ENCODE peak calls at places on chromosome 3, in seven cellular contexts. I is SK-MEL-5; G is tibial artery; C is activated T-helper 1 cell treated with anti-CD3 and anti-CD28 coated beads, Interleukin-12 subunit alpha, Interleukin-12 subunit beta, Interleukin-2, Interleukin-4 antibody, amounts not matched to agents 30 ng/mL and 10 ng/mL and 1 ng/mL, durations not matched to agents 14 hours and 24 hours and 36 hours; V is Daoy; E is stimulated activated naive CD4-positive, alpha-beta T cell; R is AG20443. F is an unnamed sample.

GRCh38 chr3:72739521-72740466 is 108.5 kb downstream of the SHQ1 start:
- DNase-seq in I (no peak), G (no peak), C (no peak), V (no peak), E (no peak), R (peak), F (no peak)

GRCh38 chr3:57755368-57756021 is 614 bp upstream of the SLMAP start:
- DNase-seq in I (no peak), G (no peak), C (no peak), V (peak), E (peak), R (peak), F (no peak)

GRCh38 chr3:72659609-72660008 is 188.6 kb downstream of the SHQ1 start:
- DNase-seq in I (no peak), G (no peak), C (no peak), V (peak), E (no peak), R (no peak), F (no peak)

GRCh38 chr3:99753268-99753975 is 64.2 kb upstream of the CMSS1 start:
- DNase-seq in I (peak), G (no peak), C (no peak), V (peak), E (no peak), R (peak), F (no peak)

GRCh38 chr3:150544040-150544439 is 2.3 kb downstream of the SERP1 start:
- DNase-seq in I (no peak), G (no peak), C (no peak), V (peak), E (no peak), R (peak), F (no peak)

GRCh38 chr3:137768361-137769320 is 4.5 kb downstream of the SOX14 start:
- DNase-seq in I (no peak), G (no peak), C (no peak), V (no peak), E (no peak), R (no peak), F (no peak)

GRCh38 chr3:13509816-13510192 is 29.7 kb downstream of the HDAC11 start:
- DNase-seq in I (no peak), G (peak), C (no peak), V (no peak), E (no peak), R (no peak), F (no peak)

GRCh38 chr3:197124713-197125112 is 95.1 kb upstream of the MELTF start:
- DNase-seq in I (no peak), G (no peak), C (no peak), V (no peak), E (no peak), R (no peak), F (no peak)

GRCh38 chr3:15645740-15646490 is 44.4 kb downstream of the BTD start:
- DNase-seq in I (no peak), G (no peak), C (no peak), V (peak), E (no peak), R (peak), F (no peak)

GRCh38 chr3:32297366-32297765 is 58.9 kb downstream of the CMTM8 start:
- DNase-seq in I (no peak), G (no peak), C (peak), V (no peak), E (peak), R (no peak), F (no peak)

GRCh38 chr3:46186856-46187700 is 21.0 kb downstream of the CCR1 start:
- DNase-seq in I (no peak), G (no peak), C (no peak), V (no peak), E (no peak), R (no peak), F (no peak)

GRCh38 chr3:15823092-15823491 is 25.3 kb upstream of the ANKRD28 start:
- DNase-seq in I (no peak), G (no peak), C (no peak), V (no peak), E (no peak), R (no peak), F (no peak)

GRCh38 chr3:131723343-131723742 is 220.6 kb upstream of the MRPL3 start:
- DNase-seq in I (no peak), G (no peak), C (no peak), V (no peak), E (no peak), R (no peak), F (no peak)

GRCh38 chr3:71454513-71455423 is 128.8 kb downstream of the FOXP1 start:
- DNase-seq in I (no peak), G (no peak), C (no peak), V (no peak), E (no peak), R (no peak), F (no peak)

GRCh38 chr3:124833710-124834332 is 53.3 kb downstream of the ITGB5 start:
- DNase-seq in I (no peak), G (no peak), C (no peak), V (no peak), E (no peak), R (no peak), F (no peak)

GRCh38 chr3:55484191-55484644 is 2.9 kb downstream of the WNT5A start:
- DNase-seq in I (no peak), G (no peak), C (no peak), V (no peak), E (no peak), R (no peak), F (no peak)

GRCh38 chr3:153142961-153143360 is 19.1 kb upstream of the RAP2B start:
- DNase-seq in I (no peak), G (no peak), C (no peak), V (no peak), E (no peak), R (no peak), F (no peak)

GRCh38 chr3:13657660-13658435 is 108.9 kb downstream of the FBLN2 start:
- DNase-seq in I (peak), G (no peak), C (peak), V (peak), E (peak), R (peak), F (peak)

GRCh38 chr3:106728315-106728821 is 648.9 kb upstream of the CCDC54 start:
- DNase-seq in I (no peak), G (no peak), C (no peak), V (peak), E (no peak), R (peak), F (no peak)

GRCh38 chr3:11145888-11146287 is 8.4 kb upstream of the HRH1 start:
- DNase-seq in I (no peak), G (no peak), C (no peak), V (peak), E (no peak), R (peak), F (no peak)

GRCh38 chr3:112699436-112699978 is 58.6 kb upstream of the CCDC80 start:
- DNase-seq in I (peak), G (no peak), C (no peak), V (peak), E (no peak), R (peak), F (no peak)

GRCh38 chr3:10707089-10707983 is 108.7 kb upstream of the SLC6A11 start:
- DNase-seq in I (no peak), G (no peak), C (no peak), V (no peak), E (no peak), R (no peak), F (no peak)

GRCh38 chr3:11391172-11391879 is 119.1 kb downstream of the ATG7 start:
- DNase-seq in I (no peak), G (no peak), C (no peak), V (no peak), E (no peak), R (no peak), F (no peak)

GRCh38 chr3:170536712-170537111 is 49.2 kb downstream of the SLC7A14 start:
- DNase-seq in I (no peak), G (no peak), C (no peak), V (no peak), E (no peak), R (no peak), F (no peak)

GRCh38 chr3:11045536-11045935 is 53.0 kb downstream of the SLC6A1 start:
- DNase-seq in I (no peak), G (no peak), C (no peak), V (no peak), E (no peak), R (no peak), F (no peak)

GRCh38 chr3:74129056-74129455 is 485.4 kb downstream of the CNTN3 start:
- DNase-seq in I (no peak), G (no peak), C (no peak), V (no peak), E (no peak), R (no peak), F (no peak)

GRCh38 chr3:31219131-31219843 is 313.4 kb upstream of the STT3B start:
- DNase-seq in I (peak), G (no peak), C (no peak), V (no peak), E (no peak), R (peak), F (no peak)

GRCh38 chr3:64437126-64437525 is 211.9 kb upstream of the PRICKLE2 start:
- DNase-seq in I (no peak), G (no peak), C (no peak), V (no peak), E (no peak), R (no peak), F (no peak)

GRCh38 chr3:30440147-30440604 is 166.2 kb upstream of the TGFBR2 start:
- DNase-seq in I (no peak), G (no peak), C (no peak), V (no peak), E (no peak), R (peak), F (no peak)

GRCh38 chr3:27677554-27677953 is 44.6 kb downstream of the EOMES start:
- DNase-seq in I (no peak), G (peak), C (no peak), V (peak), E (no peak), R (peak), F (no peak)